ENCODE peak calls at places on chromosomes 6 and 20, in four cellular contexts. O, E, B and J are unnamed samples.
A peak's percentile ranks its signal among the peaks of the same experiment; 100 is the strongest.

GRCh38 chr6:104326173-104327001 is 533.3 kb downstream of the HACE1 start:
- DNase-seq in O (no peak), E (no peak), B (no peak), J (no peak)

GRCh38 chr6:30483677-30484279 is 5.5 kb upstream of the HLA-E start:
- DNase-seq in O (no peak), E (no peak), B (peak; percentile 69), J (peak; percentile 49)

GRCh38 chr6:148969679-148970078 is 222.8 kb downstream of the UST start:
- DNase-seq in O (no peak), E (peak; percentile 78), B (no peak), J (no peak)

GRCh38 chr6:131652472-131652871 is 15.4 kb downstream of the ENPP3 start:
- DNase-seq in O (no peak), E (no peak), B (peak; percentile 87), J (no peak)

GRCh38 chr6:31729515-31729978 is 448 bp upstream of the DDAH2 start:
- DNase-seq in O (peak; percentile 60), E (peak; percentile 97), B (peak; percentile 93), J (peak; percentile 70)

GRCh38 chr6:138162104-138162946 is 586 bp downstream of the ARFGEF3 start:
- DNase-seq in O (no peak), E (peak; percentile 76), B (peak; percentile 60), J (no peak)

GRCh38 chr6:53290547-53291510 is 57.9 kb downstream of the ELOVL5 start:
- DNase-seq in O (no peak), E (no peak), B (no peak), J (peak; percentile 77)

GRCh38 chr20:4170621-4171537 is 155.5 kb upstream of the RNF24 start:
- DNase-seq in O (no peak), E (no peak), B (peak; percentile 85), J (no peak)

GRCh38 chr6:46541556-46541955 is 50.3 kb upstream of the RCAN2 start:
- DNase-seq in O (no peak), E (no peak), B (no peak), J (no peak)

GRCh38 chr6:25089442-25089841 is 153.7 kb upstream of the RIPOR2 start:
- DNase-seq in O (no peak), E (no peak), B (no peak), J (no peak)

GRCh38 chr6:111666812-111667211 is 61.1 kb upstream of the TRAF3IP2 start:
- DNase-seq in O (no peak), E (no peak), B (no peak), J (no peak)

GRCh38 chr6:154763650-154764049 is 30.4 kb downstream of the SCAF8 start:
- DNase-seq in O (no peak), E (no peak), B (no peak), J (no peak)

GRCh38 chr6:160127270-160128124 is 5.9 kb downstream of the SLC22A1 start:
- DNase-seq in O (no peak), E (peak; percentile 36), B (no peak), J (no peak)

GRCh38 chr6:10659697-10660348 is 34.6 kb downstream of the C6orf52 start:
- DNase-seq in O (no peak), E (no peak), B (no peak), J (no peak)

GRCh38 chr20:46268131-46268611 is 40.1 kb downstream of the CDH22 start:
- DNase-seq in O (no peak), E (no peak), B (no peak), J (no peak)

GRCh38 chr20:22719250-22719649 is 134.9 kb upstream of the FOXA2 start:
- DNase-seq in O (no peak), E (no peak), B (no peak), J (no peak)

GRCh38 chr6:56374841-56375369 is 127.5 kb upstream of the COL21A1 start:
- DNase-seq in O (no peak), E (no peak), B (no peak), J (no peak)

GRCh38 chr6:1762203-1762602 is 152.5 kb downstream of the FOXC1 start:
- DNase-seq in O (no peak), E (no peak), B (peak; percentile 20), J (no peak)

GRCh38 chr6:145086197-145086596 is 649.1 kb downstream of the EPM2A start:
- DNase-seq in O (no peak), E (no peak), B (no peak), J (no peak)

GRCh38 chr20:58399926-58400325 is 10.9 kb downstream of the VAPB start:
- DNase-seq in O (no peak), E (no peak), B (no peak), J (no peak)

GRCh38 chr6:75206338-75207210 is 721 bp upstream of the COL12A1 start:
- DNase-seq in O (no peak), E (peak; percentile 81), B (no peak), J (no peak)
- H3K4me3 ChIP-seq in O (no peak overlapping the region), E (peak overlapping the region; percentile 73), B (no peak overlapping the region), J (no peak overlapping the region)

DNA sequence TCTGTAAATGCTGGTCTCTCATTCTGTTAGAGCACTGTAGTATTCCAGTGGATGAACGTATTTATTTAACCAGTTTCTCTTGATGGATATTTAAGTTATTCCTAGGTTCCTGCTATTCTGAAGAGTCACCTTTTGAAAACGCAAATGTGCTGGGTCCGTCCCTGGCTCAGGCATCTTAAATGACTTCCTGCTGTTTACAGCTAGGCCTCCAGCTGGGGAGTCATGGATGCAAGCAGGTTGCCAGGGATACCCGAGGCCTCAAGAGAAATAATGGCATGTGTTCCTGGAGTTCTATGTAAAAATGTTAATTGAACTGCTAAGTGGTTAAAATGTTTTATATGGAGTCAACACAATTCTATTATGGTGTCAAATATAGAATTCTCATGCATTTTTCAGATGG is 61.0 kb upstream of the TGM3 start:
- DNase-seq in O (no peak), E (no peak), B (no peak), J (no peak)
- H3K4me3 ChIP-seq in O (no peak overlapping the region), E (no peak overlapping the region), B (no peak overlapping the region), J (no peak overlapping the region)

GRCh38 chr20:50415031-50415515 is 95.1 kb upstream of the PTPN1 start:
- DNase-seq in O (no peak), E (no peak), B (no peak), J (no peak)
- H3K4me3 ChIP-seq in O (no peak overlapping the region), E (no peak overlapping the region), B (no peak overlapping the region), J (no peak overlapping the region)

GRCh38 chr20:35729836-35730582 is 12.1 kb downstream of the RBM39 start:
- DNase-seq in O (no peak), E (no peak), B (no peak), J (no peak)
- H3K4me3 ChIP-seq in O (no peak overlapping the region), E (no peak overlapping the region), B (no peak overlapping the region), J (no peak overlapping the region)

GRCh38 chr6:142885182-142885867 is 59.7 kb downstream of the HIVEP2 start:
- DNase-seq in O (no peak), E (no peak), B (peak; percentile 52), J (peak; percentile 62)
- H3K4me3 ChIP-seq in O (peak overlapping the region; percentile 33), E (peak overlapping the region; percentile 32), B (no peak overlapping the region), J (peak overlapping the region; percentile 32)